ENCODE peak calls at places on chromosomes 7 and 10, in seven cellular contexts. I is stimulated activated CD4-positive, alpha-beta T cell treated with anti-CD3 and anti-CD28 coated beads, Interleukin-15, amount 100 ng/mL, for 24 hours; Y is GM13976; R is H54; B is ELR; O is left ventricle myocardium inferior; E is tibial artery. M is an unnamed sample.

GRCh38 chr10:33547976-33548375 is 213.5 kb upstream of the NRP1 start:
- DNase-seq in I (no peak), Y (no peak), R (no peak), B (no peak), O (no peak), E (no peak), M (no peak)

GRCh38 chr7:157519798-157520244 is 183.0 kb downstream of the DNAJB6 start:
- DNase-seq in I (no peak), Y (no peak), R (no peak), B (no peak), O (no peak), E (peak; percentile 52), M (no peak)

GRCh38 chr10:42111076-42111475 is 527.3 kb downstream of the ZNF33B start:
- DNase-seq in I (no peak), Y (peak; percentile 1), R (no peak), B (no peak), O (no peak), E (no peak), M (no peak)

GRCh38 chr7:30470783-30471182 is 7.8 kb downstream of the NOD1 start:
- DNase-seq in I (no peak), Y (no peak), R (no peak), B (peak; percentile 51), O (no peak), E (no peak), M (peak; percentile 66)

GRCh38 chr10:132158122-132158741 is 28.5 kb upstream of the DPYSL4 start:
- DNase-seq in I (peak; percentile 20), Y (peak; percentile 64), R (peak; percentile 44), B (no peak), O (no peak), E (no peak), M (no peak)

GRCh38 chr10:111999205-111999914 is 184.2 kb downstream of the GPAM start:
- DNase-seq in I (no peak), Y (no peak), R (no peak), B (no peak), O (no peak), E (no peak), M (no peak)

GRCh38 chr7:97982647-97983046 is 7.3 kb downstream of the OCM2 start:
- DNase-seq in I (no peak), Y (no peak), R (no peak), B (no peak), O (no peak), E (no peak), M (no peak)

GRCh38 chr7:89308535-89308934 is 513.0 kb upstream of the TEX47 start:
- DNase-seq in I (no peak), Y (no peak), R (no peak), B (no peak), O (no peak), E (no peak), M (no peak)

GRCh38 chr7:26190417-26190869 is 10.1 kb downstream of the HNRNPA2B1 start:
- DNase-seq in I (no peak), Y (no peak), R (no peak), B (no peak), O (no peak), E (no peak), M (no peak)

GRCh38 chr7:92634924-92635519 is 44.8 kb upstream of the FAM133B start:
- DNase-seq in I (no peak), Y (no peak), R (no peak), B (peak; percentile 92), O (no peak), E (no peak), M (peak; percentile 89)

GRCh38 chr10:129771024-129771423 is 193.1 kb downstream of the EBF3 start:
- DNase-seq in I (no peak), Y (no peak), R (no peak), B (no peak), O (no peak), E (peak; percentile 54), M (no peak)

GRCh38 chr10:43598447-43598846 is 7.8 kb upstream of the ZNF485 start:
- DNase-seq in I (no peak), Y (no peak), R (no peak), B (peak; percentile 10), O (peak; percentile 23), E (no peak), M (peak; percentile 49)

GRCh38 chr7:38518516-38518915 is 112.7 kb downstream of the AMPH start:
- DNase-seq in I (no peak), Y (no peak), R (no peak), B (no peak), O (no peak), E (no peak), M (no peak)

GRCh38 chr7:78095549-78095948 is 297.0 kb downstream of the PHTF2 start:
- DNase-seq in I (no peak), Y (no peak), R (no peak), B (peak; percentile 13), O (no peak), E (no peak), M (peak; percentile 81)

M was measured in M059J.